ENCODE peak calls at places on chromosomes 1 and 21, in four cellular contexts. G is GM12878, S is K562, N is H1. W is an unnamed sample. For H4K20me1, the result is how much of the 10 kb centered on the place peaks cover.

GRCh38 chr1:5223266-5223665 is 568.9 kb downstream of the AJAP1 start:
- DNase-seq in G (no peak), N (no peak), S (no peak), W (no peak)

GRCh38 chr1:218436346-218436745 is 91.2 kb downstream of the TGFB2 start:
- DNase-seq in G (no peak), N (no peak), S (no peak), W (no peak)

GRCh38 chr1:94322696-94323095 is 85.3 kb upstream of the ARHGAP29 start:
- DNase-seq in S (no peak), G (no peak), N (no peak), W (peak)

GRCh38 chr1:17119076-17119743 is at the start of gene PADI2:
- DNase-seq in N (peak), G (no peak), S (peak), W (peak)

GRCh38 chr1:213131851-213132655 is 81.0 kb downstream of the RPS6KC1 start:
- DNase-seq in N (no peak), G (no peak), S (no peak), W (no peak)

GRCh38 chr1:57422271-57423134 is 1.4 kb downstream of the DAB1 start:
- DNase-seq in S (no peak), N (peak), G (no peak), W (no peak)

GRCh38 chr1:63612564-63612963 is 19.4 kb downstream of the PGM1 start:
- DNase-seq in S (no peak), N (no peak), G (no peak), W (no peak)

GRCh38 chr1:19785660-19786059 is 14.1 kb downstream of the TMCO4 start:
- DNase-seq in G (no peak), S (no peak), N (no peak), W (no peak)

GRCh38 chr1:90710579-90711536 is 6.2 kb downstream of the BARHL2 start:
- DNase-seq in N (peak), S (no peak), G (no peak), W (no peak)

GRCh38 chr1:82390627-82391026 is 589.9 kb downstream of the ADGRL2 start:
- DNase-seq in G (no peak), S (no peak), N (no peak), W (no peak)

GRCh38 chr1:18938008-18938706 is 18.3 kb downstream of the IFFO2 start:
- DNase-seq in S (no peak), N (no peak), G (no peak), W (no peak)

GRCh38 chr21:39153842-39154241 is 29.4 kb downstream of the PSMG1 start:
- DNase-seq in G (no peak), N (no peak), S (no peak), W (no peak)

GRCh38 chr1:1206376-1207253 is at the start of gene TNFRSF18:
- DNase-seq in S (no peak), G (no peak), N (no peak), W (peak)

GRCh38 chr1:81954388-81955023 is 153.8 kb downstream of the ADGRL2 start:
- DNase-seq in S (no peak), N (no peak), G (no peak), W (no peak)

GRCh38 chr1:98500324-98500723 is 161.2 kb upstream of the SNX7 start:
- DNase-seq in N (no peak), G (no peak), S (no peak), W (no peak)

GRCh38 chr1:98498651-98499050 is 162.9 kb upstream of the SNX7 start:
- DNase-seq in N (no peak), S (no peak), G (peak), W (no peak)

GRCh38 chr1:98493469-98493868 is 168.1 kb upstream of the SNX7 start:
- DNase-seq in G (no peak), N (no peak), S (no peak), W (no peak)

DNA sequence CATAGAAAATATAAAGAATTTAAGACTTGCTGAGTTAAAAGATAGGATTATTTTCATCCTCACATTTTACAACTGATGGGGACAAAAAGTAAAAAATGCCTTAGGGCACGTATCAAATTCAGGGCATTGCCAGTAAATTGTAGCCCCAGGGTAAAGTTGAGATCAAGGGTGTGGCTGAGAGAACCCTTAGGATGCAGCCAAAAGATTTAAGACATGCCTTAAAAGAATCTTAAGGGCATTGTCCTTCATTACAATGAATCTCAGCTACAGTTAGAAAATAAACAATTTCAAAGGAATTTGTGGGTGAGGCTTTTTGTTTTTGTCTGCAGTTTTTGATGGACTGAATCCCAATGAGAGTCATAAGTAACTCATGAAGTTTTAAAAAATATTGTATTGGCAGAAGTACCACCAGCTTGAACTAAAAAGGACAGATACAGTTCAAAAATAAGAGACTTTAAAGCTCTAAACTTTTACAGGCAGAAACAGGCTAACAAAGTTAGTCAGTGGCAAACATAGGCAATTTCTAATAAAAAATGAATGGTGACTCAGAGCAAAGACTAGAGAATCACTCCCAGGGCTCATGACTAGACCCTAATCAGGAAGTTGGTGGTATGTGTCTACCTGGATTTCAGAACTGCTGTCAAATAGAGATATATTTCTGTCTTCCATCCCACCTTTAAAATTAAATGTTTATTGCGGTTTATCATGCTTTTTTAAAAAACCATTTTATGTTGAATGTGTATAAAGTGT is 165.1 kb upstream of the SNX7 start:
- DNase-seq in N (no peak), S (no peak), G (no peak), W (no peak)
- TF ChIP-seq EGR1 in N (no peak), S (no peak), G (no peak), W (no peak)

DNA sequence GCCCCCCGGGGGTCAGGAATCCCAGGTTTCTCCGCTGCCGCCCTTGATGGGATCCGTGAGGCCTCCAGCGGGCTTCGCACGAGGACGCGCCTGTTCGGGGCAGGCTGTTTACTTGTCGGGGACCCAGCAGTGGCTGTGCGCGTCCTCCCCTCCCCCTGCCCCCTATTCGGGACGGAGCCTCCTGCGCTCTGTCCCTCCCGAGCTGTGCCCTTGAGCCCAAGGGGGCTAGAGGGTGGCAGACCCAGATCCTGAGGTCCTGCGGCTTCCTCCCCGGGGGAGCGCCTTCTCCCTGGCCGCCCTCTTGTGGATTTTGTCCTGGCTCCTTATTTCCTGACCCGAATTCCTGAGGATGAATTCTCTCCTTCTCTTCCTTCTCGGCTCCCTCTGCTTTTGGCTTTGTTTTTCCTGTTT is 38.4 kb downstream of the PIK3CD start:
- DNase-seq in N (peak), S (peak), G (no peak), W (no peak)
- H4K20me1 ChIP-seq in N (under half), S (under half), G (under half), W (under half)

DNA sequence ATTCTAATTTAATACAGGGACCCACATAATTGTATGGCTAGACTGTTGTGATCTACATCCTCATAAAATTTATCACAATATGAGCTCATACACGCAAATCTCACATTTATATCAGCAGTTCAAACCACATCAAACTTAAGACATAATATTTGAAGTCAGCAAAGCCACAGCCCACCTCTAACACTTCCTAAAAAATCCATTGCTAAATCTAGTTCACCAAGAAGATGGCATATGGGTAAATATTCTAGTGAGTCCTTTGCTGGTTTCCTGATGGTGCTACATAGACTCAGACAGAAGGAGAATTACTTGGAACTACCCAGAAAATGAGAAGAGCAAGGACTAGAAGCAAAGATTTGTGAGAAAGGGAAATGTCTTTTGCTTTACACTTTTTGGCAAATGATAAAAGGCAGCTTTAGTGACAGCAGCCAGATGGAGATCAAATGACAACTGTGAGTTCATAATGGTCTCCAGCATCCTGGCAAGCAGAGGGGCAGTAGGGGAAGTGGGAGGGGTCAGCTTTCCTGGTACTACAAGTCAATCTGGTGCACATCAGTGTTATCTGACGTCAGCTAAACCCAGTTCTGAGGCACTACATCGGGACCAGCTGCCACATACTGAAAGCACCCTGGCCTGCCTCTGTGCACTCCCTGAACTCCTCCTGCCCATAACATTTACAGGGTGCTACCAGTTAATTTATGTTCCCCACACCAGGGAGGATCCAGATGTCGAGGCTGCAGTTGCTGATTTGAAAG is 10.6 kb upstream of the GADD45A start:
- DNase-seq in G (no peak), N (no peak), S (no peak), W (no peak)
- TF ChIP-seq EGR1 in G (no peak), N (no peak), S (no peak), W (no peak)

GRCh38 chr1:21518774-21519455 is 9.7 kb downstream of the ALPL start:
- DNase-seq in S (no peak), N (no peak), G (no peak), W (no peak)
- H4K20me1 ChIP-seq in S (under half), N (under half), G (under half), W (under half)

GRCh38 chr1:6343506-6344405 is 49.8 kb downstream of the ACOT7 start:
- DNase-seq in S (peak), N (peak), G (no peak), W (peak)
- TF ChIP-seq EGR1 in S (no peak), N (no peak), G (no peak), W (no peak)

GRCh38 chr1:203309115-203309429 is 3.8 kb downstream of the BTG2 start:
- DNase-seq in N (no peak), G (no peak), S (no peak), W (no peak)
- H4K20me1 ChIP-seq in N (under half), G (under half), S (under half), W (under half)

DNA sequence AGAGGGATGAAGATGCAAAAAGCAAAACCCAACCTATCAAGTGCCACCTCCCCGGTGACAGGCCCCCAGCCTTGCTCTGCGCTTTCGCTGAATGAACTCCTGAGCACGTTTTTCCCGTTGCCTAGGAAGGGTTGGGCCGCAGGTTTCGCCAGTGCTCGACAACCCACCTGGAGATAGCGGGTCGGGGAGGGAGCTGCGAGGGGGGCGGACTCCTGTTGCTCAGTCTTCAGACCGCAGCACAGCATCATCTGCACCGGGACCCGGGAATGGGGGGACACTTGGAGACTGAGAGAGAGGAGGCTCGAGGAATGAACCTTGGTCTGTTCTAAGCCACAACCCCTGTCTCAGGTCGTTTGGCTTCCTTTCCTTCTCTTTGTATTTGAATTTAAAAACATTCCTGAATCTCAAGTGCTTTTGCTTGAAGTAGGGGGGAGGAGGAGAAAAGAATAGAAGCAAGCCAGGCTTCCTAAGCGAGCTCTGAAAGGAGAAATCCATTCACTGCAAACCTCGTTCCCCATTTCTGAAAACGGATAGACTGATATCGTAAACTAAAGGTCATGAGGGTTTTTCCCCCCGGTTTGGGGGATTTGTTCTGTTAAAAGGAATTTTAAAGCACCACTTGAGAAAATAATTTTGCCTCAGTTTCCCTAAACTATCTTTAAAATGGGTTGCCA is 1.2 kb downstream of the AK5 start:
- DNase-seq in S (no peak), G (no peak), N (peak), W (no peak)
- TF ChIP-seq EGR1 in S (no peak), G (no peak), N (no peak), W (no peak)

GRCh38 chr1:206772228-206773002 is at the start of gene IL10:
- DNase-seq in G (no peak), N (no peak), S (no peak), W (no peak)

GRCh38 chr1:206769331-206769731 is 1.2 kb upstream of the IL19 start:
- DNase-seq in G (peak), S (no peak), N (no peak), W (no peak)

GRCh38 chr1:206771353-206771722 is 765 bp downstream of the IL19 start:
- DNase-seq in G (no peak), S (no peak), N (no peak), W (no peak)

GRCh38 chr1:206768472-206769330 is 1.9 kb upstream of the IL19 start:
- DNase-seq in N (no peak), G (no peak), S (peak), W (no peak)

DNA sequence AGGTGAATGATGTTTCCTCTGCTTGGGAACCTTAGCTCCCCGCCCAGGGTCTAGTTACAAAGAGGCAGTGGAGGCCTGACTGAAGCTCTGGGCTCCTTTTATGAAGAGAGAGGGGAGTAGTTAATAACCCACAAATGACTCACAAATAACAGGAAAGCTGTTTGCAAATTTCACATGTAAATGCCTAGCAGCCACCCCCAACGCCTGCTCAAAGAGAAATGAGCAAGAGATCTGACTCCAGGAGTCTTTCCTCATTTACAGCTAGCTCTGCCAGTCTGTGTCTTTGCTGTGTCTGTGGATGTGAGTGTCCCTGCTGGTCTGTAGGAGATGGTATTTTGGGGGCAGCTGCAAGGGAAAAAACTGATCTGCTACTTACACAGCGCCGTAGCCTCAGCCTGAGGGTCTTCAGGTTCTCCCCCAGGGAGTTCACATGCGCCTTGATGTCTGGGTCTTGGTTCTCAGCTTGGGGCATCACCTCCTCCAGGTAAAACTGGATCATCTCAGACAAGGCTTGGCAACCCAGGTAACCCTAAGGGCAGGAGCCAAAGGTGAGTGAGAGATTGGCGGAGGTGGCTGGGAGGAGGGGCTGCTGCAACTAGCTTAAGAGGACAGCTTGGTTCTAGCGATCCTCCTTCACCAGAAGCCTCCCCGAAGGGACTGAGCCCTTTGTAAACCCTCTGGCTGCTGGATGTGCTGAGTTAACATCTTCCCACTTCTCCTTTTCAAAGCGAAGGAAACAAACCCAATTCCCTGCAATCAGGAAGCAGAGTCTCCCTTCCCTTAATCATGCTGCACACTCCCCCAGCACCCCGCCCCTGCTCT is at the start of gene IL19:
- DNase-seq in N (no peak), G (no peak), S (peak), W (no peak)
- H4K20me1 ChIP-seq in N (under half), G (under half), S (under half), W (under half)